ENCODE peak calls at places on chromosomes 12 and 14, in five cellular contexts. P, D, C, S and L are unnamed samples.

GRCh38 chr12:77062846-77063461 is 2.4 kb downstream of the E2F7 start:
- DNase-seq in D (peak), S (no peak), P (no peak), C (no peak), L (no peak)

GRCh38 chr12:51884676-51885229 is 3.1 kb upstream of the ANKRD33 start:
- DNase-seq in S (no peak), P (no peak), D (no peak), C (peak), L (no peak)

GRCh38 chr14:75578099-75578785 is at the start of gene FLVCR2:
- DNase-seq in S (peak), C (peak), D (peak), P (peak), L (no peak)

GRCh38 chr14:92600318-92601053 is 86.9 kb downstream of the RIN3 start:
- DNase-seq in C (no peak), P (no peak), S (no peak), D (peak), L (no peak)

GRCh38 chr14:91727121-91727520 is 4.8 kb downstream of the CATSPERB start:
- DNase-seq in P (no peak), D (no peak), S (no peak), C (no peak), L (no peak)

GRCh38 chr14:36683083-36683724 is 21.5 kb downstream of the PAX9 start:
- DNase-seq in D (no peak), C (no peak), P (no peak), S (no peak), L (no peak)

GRCh38 chr12:6420364-6420763 is 24.4 kb upstream of the CD27 start:
- DNase-seq in P (no peak), C (no peak), D (no peak), S (no peak), L (peak)

GRCh38 chr14:34012978-34013713 is 62.3 kb upstream of the EGLN3 start:
- DNase-seq in C (no peak), S (no peak), D (no peak), P (no peak), L (no peak)

GRCh38 chr14:74552623-74553022 is 59.1 kb downstream of the ISCA2 start:
- DNase-seq in D (peak), P (no peak), S (no peak), C (no peak), L (no peak)

GRCh38 chr12:100199347-100200136 is 1.1 kb upstream of the ACTR6 start:
- DNase-seq in S (peak), D (peak), P (no peak), C (peak), L (no peak)

GRCh38 chr12:91551927-91552326 is 369.3 kb upstream of the DCN start:
- DNase-seq in D (no peak), C (no peak), P (no peak), S (no peak), L (no peak)

GRCh38 chr12:58425481-58426392 is 484.4 kb downstream of the ATP23 start:
- DNase-seq in D (peak), C (peak), S (no peak), P (peak), L (no peak)

GRCh38 chr14:105355049-105355575 is 40.6 kb downstream of the PACS2 start:
- DNase-seq in C (no peak), D (no peak), P (no peak), S (no peak), L (no peak)

GRCh38 chr12:3295648-3296408 is 195.2 kb upstream of the PRMT8 start:
- DNase-seq in S (no peak), D (peak), C (no peak), P (no peak), L (no peak)

GRCh38 chr12:115599251-115599811 is 678.2 kb downstream of the MED13L start:
- DNase-seq in D (no peak), C (no peak), S (no peak), P (no peak), L (no peak)

GRCh38 chr14:53929871-53930685 is 26.5 kb downstream of the BMP4 start:
- DNase-seq in D (no peak), C (peak), S (no peak), P (no peak), L (no peak)

GRCh38 chr12:2192231-2192630 is 139.4 kb downstream of the CACNA1C start:
- DNase-seq in D (no peak), S (no peak), C (no peak), P (no peak), L (no peak)

GRCh38 chr14:72644758-72645489 is 249.0 kb downstream of the DPF3 start:
- DNase-seq in P (no peak), D (no peak), C (no peak), S (no peak), L (no peak)

GRCh38 chr12:49960474-49961110 is 1.1 kb upstream of the AQP5 start:
- DNase-seq in D (no peak), C (no peak), S (no peak), P (no peak), L (no peak)

GRCh38 chr14:98130691-98131090 is 1141.3 kb downstream of the BCL11B start:
- DNase-seq in D (no peak), S (no peak), C (no peak), P (no peak), L (no peak)

GRCh38 chr12:124152733-124153132 is 142.2 kb upstream of the RFLNA start:
- DNase-seq in D (peak), S (no peak), C (no peak), P (no peak), L (no peak)